ENCODE peak calls at places on chromosomes 3 and 15, in eight cellular contexts. One of them, this sample, is unnamed.

GRCh38 chr15:35999211-35999610 is 453.2 kb upstream of the DPH6 start:
- DNase-seq in PC-3: no peak
- DNase-seq in OCI-LY7: no peak
- DNase-seq in right lobe of liver: no peak
- DNase-seq in brain microvascular endothelial cell: no peak
- DNase-seq in pancreas: no peak
- DNase-seq in caudate nucleus: no peak
- DNase-seq in Panc1: no peak
- DNase-seq in this sample: no peak

GRCh38 chr3:141328286-141329166 is 39.8 kb upstream of the ZBTB38 start:
- DNase-seq in right lobe of liver: no peak
- DNase-seq in caudate nucleus: no peak
- DNase-seq in OCI-LY7: no peak
- DNase-seq in pancreas: no peak
- DNase-seq in Panc1: no peak
- DNase-seq in PC-3: no peak
- DNase-seq in brain microvascular endothelial cell: no peak
- DNase-seq in this sample: no peak

GRCh38 chr15:40567111-40567510 is 2.0 kb upstream of the RPUSD2 start:
- DNase-seq in Panc1: no peak
- DNase-seq in OCI-LY7: peak
- DNase-seq in brain microvascular endothelial cell: no peak
- DNase-seq in right lobe of liver: no peak
- DNase-seq in pancreas: no peak
- DNase-seq in PC-3: peak
- DNase-seq in caudate nucleus: no peak
- DNase-seq in this sample: no peak

GRCh38 chr15:80234883-80235282 is 17.1 kb downstream of the CTXND1 start:
- DNase-seq in Panc1: no peak
- DNase-seq in brain microvascular endothelial cell: no peak
- DNase-seq in PC-3: peak
- DNase-seq in caudate nucleus: no peak
- DNase-seq in pancreas: no peak
- DNase-seq in right lobe of liver: no peak
- DNase-seq in OCI-LY7: peak
- DNase-seq in this sample: no peak

GRCh38 chr15:22866066-22866465 is 27.6 kb downstream of the NIPA2 start:
- DNase-seq in Panc1: no peak
- DNase-seq in brain microvascular endothelial cell: peak
- DNase-seq in OCI-LY7: no peak
- DNase-seq in caudate nucleus: no peak
- DNase-seq in pancreas: no peak
- DNase-seq in right lobe of liver: no peak
- DNase-seq in PC-3: peak
- DNase-seq in this sample: no peak

GRCh38 chr3:66428733-66429132 is 72.1 kb downstream of the LRIG1 start:
- DNase-seq in Panc1: peak
- DNase-seq in caudate nucleus: no peak
- DNase-seq in PC-3: peak
- DNase-seq in right lobe of liver: peak
- DNase-seq in OCI-LY7: no peak
- DNase-seq in pancreas: peak
- DNase-seq in brain microvascular endothelial cell: peak
- DNase-seq in this sample: peak

GRCh38 chr15:87660494-87661129 is 595.9 kb downstream of the NTRK3 start:
- DNase-seq in Panc1: no peak
- DNase-seq in pancreas: no peak
- DNase-seq in OCI-LY7: no peak
- DNase-seq in brain microvascular endothelial cell: no peak
- DNase-seq in caudate nucleus: no peak
- DNase-seq in PC-3: no peak
- DNase-seq in right lobe of liver: no peak
- DNase-seq in this sample: no peak

GRCh38 chr3:116777181-116777840 is 67.7 kb downstream of the TUSC7 start:
- DNase-seq in pancreas: no peak
- DNase-seq in PC-3: peak
- DNase-seq in caudate nucleus: no peak
- DNase-seq in Panc1: no peak
- DNase-seq in OCI-LY7: no peak
- DNase-seq in brain microvascular endothelial cell: no peak
- DNase-seq in right lobe of liver: no peak
- DNase-seq in this sample: no peak

GRCh38 chr3:156429125-156429524 is 125.8 kb downstream of the SSR3 start:
- DNase-seq in caudate nucleus: no peak
- DNase-seq in OCI-LY7: no peak
- DNase-seq in Panc1: no peak
- DNase-seq in right lobe of liver: no peak
- DNase-seq in brain microvascular endothelial cell: no peak
- DNase-seq in PC-3: no peak
- DNase-seq in pancreas: no peak
- DNase-seq in this sample: no peak

GRCh38 chr3:73255609-73256029 is 194.2 kb downstream of the EBLN2 start:
- DNase-seq in Panc1: no peak
- DNase-seq in PC-3: peak
- DNase-seq in OCI-LY7: no peak
- DNase-seq in pancreas: no peak
- DNase-seq in brain microvascular endothelial cell: peak
- DNase-seq in caudate nucleus: no peak
- DNase-seq in right lobe of liver: no peak
- DNase-seq in this sample: peak

GRCh38 chr3:32508731-32509130 is 6.1 kb upstream of the CMTM6 start:
- DNase-seq in brain microvascular endothelial cell: no peak
- DNase-seq in pancreas: no peak
- DNase-seq in PC-3: no peak
- DNase-seq in Panc1: no peak
- DNase-seq in OCI-LY7: no peak
- DNase-seq in right lobe of liver: no peak
- DNase-seq in caudate nucleus: no peak
- DNase-seq in this sample: no peak

GRCh38 chr15:77607111-77607893 is 25.4 kb downstream of the LINGO1 start:
- DNase-seq in pancreas: no peak
- DNase-seq in right lobe of liver: no peak
- DNase-seq in Panc1: no peak
- DNase-seq in PC-3: no peak
- DNase-seq in brain microvascular endothelial cell: peak
- DNase-seq in caudate nucleus: no peak
- DNase-seq in OCI-LY7: no peak
- DNase-seq in this sample: no peak

GRCh38 chr15:73752817-73753214 is 335 bp downstream of the INSYN1 start:
- DNase-seq in right lobe of liver: no peak
- DNase-seq in pancreas: peak
- DNase-seq in caudate nucleus: no peak
- DNase-seq in PC-3: no peak
- DNase-seq in OCI-LY7: no peak
- DNase-seq in brain microvascular endothelial cell: no peak
- DNase-seq in Panc1: no peak
- DNase-seq in this sample: no peak

GRCh38 chr3:143885803-143886427 is 37.6 kb upstream of the SLC9A9 start:
- DNase-seq in OCI-LY7: peak
- DNase-seq in Panc1: peak
- DNase-seq in caudate nucleus: no peak
- DNase-seq in right lobe of liver: no peak
- DNase-seq in brain microvascular endothelial cell: peak
- DNase-seq in pancreas: no peak
- DNase-seq in PC-3: peak
- DNase-seq in this sample: no peak

GRCh38 chr3:97269202-97269601 is 454.8 kb downstream of the EPHA6 start:
- DNase-seq in caudate nucleus: no peak
- DNase-seq in brain microvascular endothelial cell: no peak
- DNase-seq in pancreas: no peak
- DNase-seq in Panc1: no peak
- DNase-seq in PC-3: no peak
- DNase-seq in right lobe of liver: no peak
- DNase-seq in OCI-LY7: no peak
- DNase-seq in this sample: no peak

GRCh38 chr3:46861293-46861995 is 1.8 kb downstream of the MYL3 start:
- DNase-seq in right lobe of liver: peak
- DNase-seq in Panc1: no peak
- DNase-seq in OCI-LY7: peak
- DNase-seq in pancreas: no peak
- DNase-seq in PC-3: no peak
- DNase-seq in brain microvascular endothelial cell: no peak
- DNase-seq in caudate nucleus: no peak
- DNase-seq in this sample: no peak

GRCh38 chr15:39587910-39588530 is 7.1 kb downstream of the THBS1 start:
- DNase-seq in brain microvascular endothelial cell: no peak
- DNase-seq in PC-3: no peak
- DNase-seq in pancreas: no peak
- DNase-seq in right lobe of liver: peak
- DNase-seq in caudate nucleus: no peak
- DNase-seq in Panc1: no peak
- DNase-seq in OCI-LY7: no peak
- DNase-seq in this sample: no peak

DNA sequence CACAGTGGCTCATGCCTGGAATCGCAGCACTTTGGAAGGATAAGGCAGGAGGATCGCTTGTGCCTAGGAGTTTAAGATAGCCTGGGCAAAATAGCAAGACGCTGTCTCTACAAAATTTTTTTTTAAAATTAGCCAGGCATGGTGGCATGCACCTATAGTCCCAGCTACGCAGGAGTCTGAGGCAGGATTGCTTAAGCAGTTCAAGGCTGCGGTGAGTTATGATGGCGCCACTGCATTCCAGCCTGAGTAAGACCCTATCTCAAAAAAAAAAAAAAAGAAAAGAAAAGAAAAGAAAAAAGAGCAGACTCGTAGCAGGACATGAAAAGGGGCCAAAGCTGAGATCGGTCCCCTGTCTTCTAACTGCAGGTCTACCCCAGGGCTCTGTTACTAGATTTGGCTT is 18.9 kb downstream of the SRGAP3 start:
- DNase-seq in OCI-LY7: no peak
- DNase-seq in PC-3: no peak
- DNase-seq in brain microvascular endothelial cell: no peak
- DNase-seq in right lobe of liver: no peak
- DNase-seq in pancreas: no peak
- DNase-seq in caudate nucleus: no peak
- DNase-seq in Panc1: no peak
- DNase-seq in this sample: no peak
- H3K27ac ChIP-seq in OCI-LY7: no peak
- H3K27ac ChIP-seq in PC-3: no peak
- H3K27ac ChIP-seq in brain microvascular endothelial cell: no peak
- H3K27ac ChIP-seq in right lobe of liver: no peak
- H3K27ac ChIP-seq in pancreas: no peak
- H3K27ac ChIP-seq in caudate nucleus: peak
- H3K27ac ChIP-seq in Panc1: no peak
- H3K27ac ChIP-seq in this sample: no peak

GRCh38 chr3:30810617-30811016 is 83.8 kb downstream of the GADL1 start:
- DNase-seq in Panc1: no peak
- DNase-seq in brain microvascular endothelial cell: no peak
- DNase-seq in caudate nucleus: no peak
- DNase-seq in OCI-LY7: no peak
- DNase-seq in right lobe of liver: no peak
- DNase-seq in PC-3: no peak
- DNase-seq in pancreas: no peak
- DNase-seq in this sample: no peak

GRCh38 chr3:30805695-30806094 is 88.8 kb downstream of the GADL1 start:
- DNase-seq in pancreas: no peak
- DNase-seq in right lobe of liver: no peak
- DNase-seq in OCI-LY7: no peak
- DNase-seq in caudate nucleus: no peak
- DNase-seq in PC-3: no peak
- DNase-seq in Panc1: no peak
- DNase-seq in brain microvascular endothelial cell: no peak
- DNase-seq in this sample: no peak

DNA sequence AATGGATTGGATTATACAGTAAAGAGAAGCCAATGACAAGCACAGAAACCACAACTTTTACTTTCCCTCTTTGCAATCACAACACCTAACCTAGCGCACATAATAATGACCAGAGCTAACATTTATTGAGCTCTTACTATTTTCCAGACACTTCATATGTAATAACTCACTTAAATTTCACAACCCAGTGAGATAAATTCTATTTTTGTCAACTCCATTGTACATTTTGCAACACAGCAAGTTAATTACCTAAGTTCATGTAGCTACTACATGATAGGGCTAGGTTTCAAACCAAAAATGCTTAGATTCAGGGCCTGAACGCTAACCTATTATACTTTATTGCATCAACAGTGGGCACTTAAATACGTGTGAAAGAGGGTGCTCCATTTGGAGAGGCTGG is 89.5 kb downstream of the GADL1 start:
- DNase-seq in pancreas: no peak
- DNase-seq in OCI-LY7: no peak
- DNase-seq in PC-3: no peak
- DNase-seq in right lobe of liver: no peak
- DNase-seq in Panc1: no peak
- DNase-seq in caudate nucleus: no peak
- DNase-seq in brain microvascular endothelial cell: no peak
- DNase-seq in this sample: no peak
- H3K27ac ChIP-seq in pancreas: no peak
- H3K27ac ChIP-seq in OCI-LY7: no peak
- H3K27ac ChIP-seq in PC-3: no peak
- H3K27ac ChIP-seq in right lobe of liver: no peak
- H3K27ac ChIP-seq in Panc1: no peak
- H3K27ac ChIP-seq in caudate nucleus: no peak
- H3K27ac ChIP-seq in brain microvascular endothelial cell: no peak
- H3K27ac ChIP-seq in this sample: no peak

GRCh38 chr15:71332605-71333004 is 217.3 kb downstream of the THSD4 start:
- DNase-seq in right lobe of liver: no peak
- DNase-seq in OCI-LY7: no peak
- DNase-seq in pancreas: no peak
- DNase-seq in caudate nucleus: no peak
- DNase-seq in PC-3: no peak
- DNase-seq in Panc1: no peak
- DNase-seq in brain microvascular endothelial cell: no peak
- DNase-seq in this sample: no peak

GRCh38 chr15:71333839-71334238 is 218.6 kb downstream of the THSD4 start:
- DNase-seq in caudate nucleus: no peak
- DNase-seq in OCI-LY7: no peak
- DNase-seq in right lobe of liver: no peak
- DNase-seq in Panc1: no peak
- DNase-seq in PC-3: no peak
- DNase-seq in pancreas: no peak
- DNase-seq in brain microvascular endothelial cell: peak
- DNase-seq in this sample: no peak

GRCh38 chr15:71328453-71328852 is 213.2 kb downstream of the THSD4 start:
- DNase-seq in PC-3: no peak
- DNase-seq in right lobe of liver: no peak
- DNase-seq in Panc1: no peak
- DNase-seq in pancreas: no peak
- DNase-seq in brain microvascular endothelial cell: no peak
- DNase-seq in caudate nucleus: no peak
- DNase-seq in OCI-LY7: no peak
- DNase-seq in this sample: no peak

GRCh38 chr15:71329041-71329440 is 213.8 kb downstream of the THSD4 start:
- DNase-seq in pancreas: no peak
- DNase-seq in Panc1: no peak
- DNase-seq in OCI-LY7: no peak
- DNase-seq in caudate nucleus: no peak
- DNase-seq in PC-3: no peak
- DNase-seq in brain microvascular endothelial cell: peak
- DNase-seq in right lobe of liver: no peak
- DNase-seq in this sample: no peak

GRCh38 chr15:71329509-71330260 is 214.4 kb downstream of the THSD4 start:
- DNase-seq in brain microvascular endothelial cell: peak
- DNase-seq in right lobe of liver: no peak
- DNase-seq in pancreas: no peak
- DNase-seq in OCI-LY7: no peak
- DNase-seq in caudate nucleus: no peak
- DNase-seq in Panc1: no peak
- DNase-seq in PC-3: peak
- DNase-seq in this sample: peak
- H3K27ac ChIP-seq in brain microvascular endothelial cell: peak
- H3K27ac ChIP-seq in right lobe of liver: peak
- H3K27ac ChIP-seq in pancreas: no peak
- H3K27ac ChIP-seq in OCI-LY7: no peak
- H3K27ac ChIP-seq in caudate nucleus: no peak
- H3K27ac ChIP-seq in Panc1: no peak
- H3K27ac ChIP-seq in PC-3: peak
- H3K27ac ChIP-seq in this sample: peak

GRCh38 chr3:42118762-42119361 is 27.7 kb downstream of the TRAK1 start:
- DNase-seq in right lobe of liver: no peak
- DNase-seq in brain microvascular endothelial cell: peak
- DNase-seq in PC-3: peak
- DNase-seq in pancreas: no peak
- DNase-seq in OCI-LY7: peak
- DNase-seq in caudate nucleus: peak
- DNase-seq in Panc1: no peak
- DNase-seq in this sample: no peak
- H3K27ac ChIP-seq in right lobe of liver: no peak
- H3K27ac ChIP-seq in brain microvascular endothelial cell: no peak
- H3K27ac ChIP-seq in PC-3: peak
- H3K27ac ChIP-seq in pancreas: no peak
- H3K27ac ChIP-seq in OCI-LY7: peak
- H3K27ac ChIP-seq in caudate nucleus: no peak
- H3K27ac ChIP-seq in Panc1: no peak
- H3K27ac ChIP-seq in this sample: no peak

This sample was measured in epithelial cell of prostate.